ENCODE peak calls at places on chromosomes 1 and 21, in nine cellular contexts. One of them, this sample, is unnamed.

GRCh38 chr1:17059391-17060128 is 5.7 kb upstream of the SDHB start:
- DNase-seq in fibroblast of villous mesenchyme: peak
- DNase-seq in KG1: peak
- DNase-seq in GM12891: no peak
- DNase-seq in mucosa of gallbladder: peak
- DNase-seq in T follicular helper cell: no peak
- DNase-seq in stimulated activated CD8-positive, alpha-beta memory T cell treated with anti-CD3 and anti-CD28 coated beads, Interleukin-7, amount 100 ng/mL, for 24 hours: no peak
- DNase-seq in iris pigment epithelial cell: peak
- DNase-seq in CD8-positive, alpha-beta T cell: peak
- DNase-seq in this sample: peak

GRCh38 chr1:25110480-25110879 is 121.8 kb downstream of the SYF2 start:
- DNase-seq in fibroblast of villous mesenchyme: no peak
- DNase-seq in KG1: no peak
- DNase-seq in GM12891: no peak
- DNase-seq in mucosa of gallbladder: no peak
- DNase-seq in T follicular helper cell: no peak
- DNase-seq in stimulated activated CD8-positive, alpha-beta memory T cell treated with anti-CD3 and anti-CD28 coated beads, Interleukin-7, amount 100 ng/mL, for 24 hours: no peak
- DNase-seq in iris pigment epithelial cell: no peak
- DNase-seq in CD8-positive, alpha-beta T cell: no peak
- DNase-seq in this sample: no peak

GRCh38 chr1:43304287-43304615 is 3.5 kb downstream of the TIE1 start:
- DNase-seq in fibroblast of villous mesenchyme: no peak
- DNase-seq in KG1: no peak
- DNase-seq in GM12891: no peak
- DNase-seq in mucosa of gallbladder: no peak
- DNase-seq in T follicular helper cell: no peak
- DNase-seq in stimulated activated CD8-positive, alpha-beta memory T cell treated with anti-CD3 and anti-CD28 coated beads, Interleukin-7, amount 100 ng/mL, for 24 hours: no peak
- DNase-seq in iris pigment epithelial cell: no peak
- DNase-seq in CD8-positive, alpha-beta T cell: no peak
- DNase-seq in this sample: no peak

GRCh38 chr21:14084068-14084501 is 126.7 kb downstream of the LIPI start:
- DNase-seq in fibroblast of villous mesenchyme: no peak
- DNase-seq in KG1: no peak
- DNase-seq in GM12891: no peak
- DNase-seq in mucosa of gallbladder: no peak
- DNase-seq in T follicular helper cell: no peak
- DNase-seq in stimulated activated CD8-positive, alpha-beta memory T cell treated with anti-CD3 and anti-CD28 coated beads, Interleukin-7, amount 100 ng/mL, for 24 hours: no peak
- DNase-seq in iris pigment epithelial cell: no peak
- DNase-seq in CD8-positive, alpha-beta T cell: no peak
- DNase-seq in this sample: no peak

GRCh38 chr1:52633291-52633754 is 355 bp downstream of the SHISAL2A start:
- DNase-seq in fibroblast of villous mesenchyme: no peak
- DNase-seq in KG1: no peak
- DNase-seq in GM12891: peak
- DNase-seq in mucosa of gallbladder: no peak
- DNase-seq in T follicular helper cell: peak
- DNase-seq in stimulated activated CD8-positive, alpha-beta memory T cell treated with anti-CD3 and anti-CD28 coated beads, Interleukin-7, amount 100 ng/mL, for 24 hours: no peak
- DNase-seq in iris pigment epithelial cell: no peak
- DNase-seq in CD8-positive, alpha-beta T cell: peak
- DNase-seq in this sample: no peak

GRCh38 chr1:53328490-53329182 is 766 bp upstream of the LRP8 start:
- DNase-seq in fibroblast of villous mesenchyme: no peak
- DNase-seq in KG1: no peak
- DNase-seq in GM12891: no peak
- DNase-seq in mucosa of gallbladder: no peak
- DNase-seq in T follicular helper cell: no peak
- DNase-seq in stimulated activated CD8-positive, alpha-beta memory T cell treated with anti-CD3 and anti-CD28 coated beads, Interleukin-7, amount 100 ng/mL, for 24 hours: no peak
- DNase-seq in iris pigment epithelial cell: no peak
- DNase-seq in CD8-positive, alpha-beta T cell: peak
- DNase-seq in this sample: no peak

GRCh38 chr1:41323243-41323642 is 38.0 kb upstream of the FOXO6 start:
- DNase-seq in fibroblast of villous mesenchyme: no peak
- DNase-seq in KG1: no peak
- DNase-seq in GM12891: no peak
- DNase-seq in mucosa of gallbladder: no peak
- DNase-seq in T follicular helper cell: no peak
- DNase-seq in stimulated activated CD8-positive, alpha-beta memory T cell treated with anti-CD3 and anti-CD28 coated beads, Interleukin-7, amount 100 ng/mL, for 24 hours: no peak
- DNase-seq in iris pigment epithelial cell: no peak
- DNase-seq in CD8-positive, alpha-beta T cell: no peak
- DNase-seq in this sample: no peak

GRCh38 chr1:1307261-1307907 is 346 bp downstream of the ACAP3 start:
- DNase-seq in fibroblast of villous mesenchyme: no peak
- DNase-seq in KG1: no peak
- DNase-seq in GM12891: no peak
- DNase-seq in mucosa of gallbladder: no peak
- DNase-seq in T follicular helper cell: no peak
- DNase-seq in stimulated activated CD8-positive, alpha-beta memory T cell treated with anti-CD3 and anti-CD28 coated beads, Interleukin-7, amount 100 ng/mL, for 24 hours: no peak
- DNase-seq in iris pigment epithelial cell: peak
- DNase-seq in CD8-positive, alpha-beta T cell: peak
- DNase-seq in this sample: no peak

GRCh38 chr1:65009724-65010420 is 43.5 kb upstream of the JAK1 start:
- DNase-seq in fibroblast of villous mesenchyme: no peak
- DNase-seq in KG1: peak
- DNase-seq in GM12891: no peak
- DNase-seq in mucosa of gallbladder: no peak
- DNase-seq in T follicular helper cell: no peak
- DNase-seq in stimulated activated CD8-positive, alpha-beta memory T cell treated with anti-CD3 and anti-CD28 coated beads, Interleukin-7, amount 100 ng/mL, for 24 hours: no peak
- DNase-seq in iris pigment epithelial cell: no peak
- DNase-seq in CD8-positive, alpha-beta T cell: no peak
- DNase-seq in this sample: no peak

GRCh38 chr1:99957818-99958217 is 12.0 kb upstream of the SLC35A3 start:
- DNase-seq in fibroblast of villous mesenchyme: no peak
- DNase-seq in KG1: no peak
- DNase-seq in GM12891: no peak
- DNase-seq in mucosa of gallbladder: no peak
- DNase-seq in T follicular helper cell: no peak
- DNase-seq in stimulated activated CD8-positive, alpha-beta memory T cell treated with anti-CD3 and anti-CD28 coated beads, Interleukin-7, amount 100 ng/mL, for 24 hours: no peak
- DNase-seq in iris pigment epithelial cell: no peak
- DNase-seq in CD8-positive, alpha-beta T cell: no peak
- DNase-seq in this sample: no peak

GRCh38 chr1:101388904-101389546 is 152.2 kb downstream of the S1PR1 start:
- DNase-seq in fibroblast of villous mesenchyme: no peak
- DNase-seq in KG1: no peak
- DNase-seq in GM12891: no peak
- DNase-seq in mucosa of gallbladder: no peak
- DNase-seq in T follicular helper cell: no peak
- DNase-seq in stimulated activated CD8-positive, alpha-beta memory T cell treated with anti-CD3 and anti-CD28 coated beads, Interleukin-7, amount 100 ng/mL, for 24 hours: no peak
- DNase-seq in iris pigment epithelial cell: peak
- DNase-seq in CD8-positive, alpha-beta T cell: peak
- DNase-seq in this sample: peak

This sample was measured in renal cortical epithelial cell.